ENCODE peak calls at places on chromosomes 7 and 10, in five cellular contexts. O is DND-41, Y is body of pancreas, Q is testis, R is keratinocyte. I is an unnamed sample.

GRCh38 chr10:95464280-95464679 is 96.9 kb downstream of the SORBS1 start:
- DNase-seq in O (no peak), Y (no peak), Q (no peak), R (no peak), I (no peak)

GRCh38 chr7:30916255-30916654 is 4.6 kb downstream of the AQP1 start:
- DNase-seq in O (no peak), Y (no peak), Q (no peak), R (no peak), I (no peak)

GRCh38 chr10:88687853-88688467 is 18.1 kb upstream of the LIPK start:
- DNase-seq in O (no peak), Y (no peak), Q (no peak), R (no peak), I (no peak)

GRCh38 chr10:86649471-86650150 is 4.7 kb upstream of the OPN4 start:
- DNase-seq in O (no peak), Y (no peak), Q (peak; percentile 5), R (no peak), I (no peak)

GRCh38 chr10:71868192-71868697 is 17.2 kb upstream of the PSAP start:
- DNase-seq in O (peak; percentile 79), Y (no peak), Q (peak; percentile 51), R (no peak), I (no peak)

GRCh38 chr10:124743188-124744046 is 761 bp downstream of the FAM53B start:
- DNase-seq in O (peak; percentile 56), Y (peak; percentile 41), Q (no peak), R (no peak), I (peak; percentile 92)

GRCh38 chr10:99880071-99880835 is 97.8 kb downstream of the ABCC2 start:
- DNase-seq in O (no peak), Y (no peak), Q (peak; percentile 75), R (no peak), I (no peak)

GRCh38 chr10:30738416-30738815 is 108.9 kb upstream of the LYZL2 start:
- DNase-seq in O (no peak), Y (no peak), Q (no peak), R (no peak), I (no peak)

GRCh38 chr7:88167223-88167622 is 52.6 kb downstream of the SRI start:
- DNase-seq in O (no peak), Y (no peak), Q (peak; percentile 23), R (no peak), I (no peak)

GRCh38 chr10:58660577-58661255 is 148.0 kb downstream of the BICC1 start:
- DNase-seq in O (no peak), Y (no peak), Q (no peak), R (no peak), I (no peak)

GRCh38 chr7:80785961-80786360 is 132.9 kb downstream of the SEMA3C start:
- DNase-seq in O (no peak), Y (no peak), Q (no peak), R (no peak), I (no peak)

GRCh38 chr10:95334793-95335120 is 44.0 kb upstream of the PDLIM1 start:
- DNase-seq in O (no peak), Y (no peak), Q (no peak), R (no peak), I (no peak)

GRCh38 chr7:136016649-136017395 is 39.7 kb upstream of the MTPN start:
- DNase-seq in O (no peak), Y (no peak), Q (no peak), R (no peak), I (no peak)

GRCh38 chr7:81527651-81528050 is 242.2 kb downstream of the HGF start:
- DNase-seq in O (no peak), Y (no peak), Q (no peak), R (no peak), I (no peak)

GRCh38 chr10:42933454-42934340 is 143.2 kb upstream of the RET start:
- DNase-seq in O (no peak), Y (peak; percentile 44), Q (no peak), R (no peak), I (peak; percentile 89)

GRCh38 chr7:114973147-114973546 is 51.3 kb downstream of the MDFIC start:
- DNase-seq in O (no peak), Y (no peak), Q (no peak), R (no peak), I (no peak)

GRCh38 chr10:19930936-19931859 is 115.0 kb downstream of the PLXDC2 start:
- DNase-seq in O (no peak), Y (no peak), Q (peak; percentile 40), R (no peak), I (no peak)

GRCh38 chr10:44395396-44395795 is 10.5 kb upstream of the CXCL12 start:
- DNase-seq in O (no peak), Y (no peak), Q (no peak), R (no peak), I (no peak)

GRCh38 chr10:114175667-114176066 is 1.7 kb upstream of the CCDC186 start:
- DNase-seq in O (no peak), Y (no peak), Q (no peak), R (no peak), I (no peak)

GRCh38 chr10:97763947-97764346 is 7.9 kb downstream of the SFRP5 start:
- DNase-seq in O (no peak), Y (no peak), Q (no peak), R (no peak), I (no peak)

GRCh38 chr7:152860302-152860701 is 100.8 kb downstream of the ACTR3B start:
- DNase-seq in O (no peak), Y (no peak), Q (no peak), R (no peak), I (no peak)

GRCh38 chr10:3778708-3779108 is 6.3 kb downstream of the KLF6 start:
- DNase-seq in O (no peak), Y (no peak), Q (no peak), R (no peak), I (no peak)
- H3K36me3 ChIP-seq in O (peaks cover 92% of the 10 kb centered on the region), Y (peaks cover 26% of the 10 kb centered on the region), Q (no peaks in the 10 kb centered on the region), R (peaks cover 59% of the 10 kb centered on the region), I (peaks cover 52% of the 10 kb centered on the region)

GRCh38 chr10:106768204-106768603 is 396.3 kb downstream of the SORCS1 start:
- DNase-seq in O (no peak), Y (no peak), Q (no peak), R (no peak), I (no peak)

GRCh38 chr10:106764360-106764759 is 400.1 kb downstream of the SORCS1 start:
- DNase-seq in O (no peak), Y (no peak), Q (no peak), R (no peak), I (no peak)

GRCh38 chr10:106771132-106771531 is 393.4 kb downstream of the SORCS1 start:
- DNase-seq in O (no peak), Y (no peak), Q (no peak), R (no peak), I (no peak)

GRCh38 chr10:106765355-106765754 is 399.2 kb downstream of the SORCS1 start:
- DNase-seq in O (no peak), Y (no peak), Q (no peak), R (no peak), I (no peak)
- H3K4me1 ChIP-seq in O (no peaks in the 10 kb centered on the region), Y (no peaks in the 10 kb centered on the region), Q (no peaks in the 10 kb centered on the region), R (no peaks in the 10 kb centered on the region), I (no peaks in the 10 kb centered on the region)

GRCh38 chr7:100629117-100629711 is 12.1 kb downstream of the TFR2 start:
- DNase-seq in O (peak; percentile 18), Y (no peak), Q (peak; percentile 35), R (no peak), I (no peak)
- TF ChIP-seq CTCF in O (peak; percentile 59), Y (peak; percentile 22), Q (no peak), R (peak; percentile 38), I (no peak)

GRCh38 chr10:73840056-73840402 is 28.6 kb upstream of the NDST2 start:
- DNase-seq in O (no peak), Y (no peak), Q (no peak), R (no peak), I (no peak)
- H3K36me3 ChIP-seq in O (peaks cover 75% of the 10 kb centered on the region), Y (no peaks in the 10 kb centered on the region), Q (no peaks in the 10 kb centered on the region), R (peaks cover 27% of the 10 kb centered on the region), I (peaks cover 86% of the 10 kb centered on the region)

DNA sequence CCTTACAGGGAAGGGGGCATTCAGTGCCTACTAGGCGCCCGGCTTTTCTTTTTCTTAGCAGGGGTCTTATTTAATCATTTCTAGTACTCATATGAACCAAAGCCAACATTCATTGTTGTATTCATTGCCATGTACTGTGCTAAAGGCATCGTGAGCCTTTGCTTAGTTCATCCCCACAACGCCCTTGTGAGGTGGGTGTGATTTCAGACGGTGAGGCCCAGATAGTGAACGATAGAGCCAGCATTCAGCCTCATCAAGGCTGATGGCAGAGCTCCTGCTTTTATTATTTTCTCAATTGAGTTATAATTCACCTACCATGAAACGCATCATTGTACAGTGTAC is 50.0 kb downstream of the HK1 start:
- DNase-seq in O (no peak), Y (no peak), Q (no peak), R (no peak), I (no peak)
- H3K4me1 ChIP-seq in O (no peaks in the 10 kb centered on the region), Y (peaks cover 32% of the 10 kb centered on the region), Q (no peaks in the 10 kb centered on the region), R (peaks cover 55% of the 10 kb centered on the region), I (peaks cover 90% of the 10 kb centered on the region)

GRCh38 chr10:110873951-110874350 is 2.2 kb downstream of the PDCD4 start:
- DNase-seq in O (no peak), Y (no peak), Q (no peak), R (no peak), I (no peak)

GRCh38 chr10:110870823-110871235 is 899 bp upstream of the PDCD4 start:
- DNase-seq in O (no peak), Y (peak; percentile 51), Q (peak; percentile 52), R (no peak), I (no peak)

GRCh38 chr10:110871236-110872084 is at the start of gene PDCD4:
- DNase-seq in O (peak; percentile 98), Y (peak; percentile 100), Q (peak; percentile 99), R (peak; percentile 81), I (peak; percentile 100)

GRCh38 chr10:110872984-110873569 is 1.3 kb downstream of the PDCD4 start:
- DNase-seq in O (no peak), Y (no peak), Q (no peak), R (no peak), I (no peak)

GRCh38 chr10:110872145-110872983 is 636 bp downstream of the PDCD4 start:
- DNase-seq in O (peak; percentile 87), Y (peak; percentile 77), Q (peak; percentile 77), R (no peak), I (no peak)
- TF ChIP-seq CTCF in O (peak; percentile 38), Y (no peak), Q (no peak), R (peak; percentile 4), I (no peak)

GRCh38 chr7:47968852-47969774 is 10.3 kb downstream of the HUS1 start:
- DNase-seq in O (peak; percentile 59), Y (peak; percentile 55), Q (peak; percentile 78), R (no peak), I (peak; percentile 70)
- H3K36me3 ChIP-seq in O (peaks cover 35% of the 10 kb centered on the region), Y (no peaks in the 10 kb centered on the region), Q (no peaks in the 10 kb centered on the region), R (peaks cover 39% of the 10 kb centered on the region), I (peaks cover 92% of the 10 kb centered on the region)

GRCh38 chr7:26670841-26671240 is 193.5 kb downstream of the SKAP2 start:
- DNase-seq in O (no peak), Y (no peak), Q (no peak), R (no peak), I (no peak)
- H3K4me1 ChIP-seq in O (peaks cover 6% of the 10 kb centered on the region), Y (no peaks in the 10 kb centered on the region), Q (no peaks in the 10 kb centered on the region), R (peaks cover 12% of the 10 kb centered on the region), I (peaks cover 16% of the 10 kb centered on the region)

DNA sequence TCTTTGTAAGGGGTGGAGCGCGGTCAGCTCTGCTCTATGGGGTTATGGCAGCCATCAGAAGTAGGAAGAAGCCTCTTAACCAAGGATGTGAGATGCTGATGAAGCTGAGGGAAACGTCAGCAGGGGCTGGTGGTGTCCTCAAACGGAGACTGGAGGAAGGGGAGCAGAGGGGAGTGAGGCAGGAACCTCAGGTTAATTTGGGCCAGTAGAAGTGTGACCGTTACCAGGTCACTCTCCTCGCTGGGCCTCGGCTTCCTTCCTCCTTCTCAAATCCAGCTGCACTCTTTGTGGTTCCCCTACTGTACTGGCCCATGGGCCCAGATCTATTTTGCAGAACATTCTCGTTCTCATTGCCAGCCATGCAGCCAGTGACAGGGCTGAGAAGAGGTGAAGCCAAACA is 169.5 kb downstream of the TMEM178B start:
- DNase-seq in O (no peak), Y (no peak), Q (no peak), R (no peak), I (no peak)
- TF ChIP-seq CTCF in O (no peak), Y (no peak), Q (no peak), R (no peak), I (no peak)